ENCODE peak calls at places on chromosomes 4 and X, in four cellular contexts. Q is tibial nerve; J is Peyer's patch; S is activated CD4-positive, CD25-positive, alpha-beta regulatory T cell. C is an unnamed sample.

GRCh38 chr4:178387756-178388155 is 945.5 kb upstream of the AGA start:
- DNase-seq in Q (no peak), J (no peak), S (no peak), C (no peak)

GRCh38 chr4:91471280-91471679 is 832.5 kb upstream of the GRID2 start:
- DNase-seq in Q (no peak), J (no peak), S (no peak), C (no peak)

GRCh38 chr4:128574706-128575105 is 234.8 kb upstream of the JADE1 start:
- DNase-seq in Q (peak; percentile 46), J (peak; percentile 89), S (peak; percentile 11), C (peak; percentile 78)

GRCh38 chr4:159655547-159655946 is 552.7 kb downstream of the RAPGEF2 start:
- DNase-seq in Q (no peak), J (no peak), S (no peak), C (no peak)

GRCh38 chrX:15953801-15954200 is 99.2 kb upstream of the AP1S2 start:
- DNase-seq in Q (no peak), J (no peak), S (no peak), C (no peak)

GRCh38 chr4:159077702-159078495 is 25.0 kb upstream of the RAPGEF2 start:
- DNase-seq in Q (no peak), J (no peak), S (no peak), C (no peak)

GRCh38 chrX:82816572-82816971 is 691.5 kb upstream of the POU3F4 start:
- DNase-seq in Q (no peak), J (no peak), S (no peak), C (no peak)

GRCh38 chrX:4655743-4656142 is 942.3 kb upstream of the PRKX start:
- DNase-seq in Q (no peak), J (no peak), S (no peak), C (peak; percentile 48)

GRCh38 chrX:120769576-120770341 is 105.9 kb downstream of the CT47B1 start:
- DNase-seq in Q (no peak), J (no peak), S (no peak), C (no peak)

GRCh38 chr4:162891788-162892707 is 274.6 kb downstream of the NAF1 start:
- DNase-seq in Q (no peak), J (no peak), S (no peak), C (no peak)

GRCh38 chr4:165626316-165626715 is 246.7 kb upstream of the TLL1 start:
- DNase-seq in Q (no peak), J (no peak), S (no peak), C (no peak)

GRCh38 chr4:20283039-20283438 is 31.3 kb downstream of the SLIT2 start:
- DNase-seq in Q (no peak), J (no peak), S (no peak), C (no peak)

GRCh38 chrX:20029728-20030127 is 38.9 kb upstream of the BCLAF3 start:
- DNase-seq in Q (no peak), J (peak; percentile 83), S (no peak), C (peak; percentile 50)

C was measured in ureter.